ENCODE peak calls at places on chromosome 18, in nine cellular contexts. L, V, B, I, E, P, K, C and Z are unnamed samples.
A peak's percentile ranks its signal among the peaks of the same experiment; 100 is the strongest.

GRCh38 chr18:74040459-74041332 is 106.9 kb downstream of the FBXO15 start:
- DNase-seq in L (peak; percentile 85), V (no peak), B (no peak), I (no peak), E (peak; percentile 75), P (peak; percentile 52), K (peak; percentile 61), C (peak; percentile 65), Z (no peak)

GRCh38 chr18:13229021-13229671 is 10.6 kb downstream of the LDLRAD4 start:
- DNase-seq in L (no peak), V (no peak), B (no peak), I (no peak), E (no peak), P (no peak), K (no peak), C (no peak), Z (no peak)

GRCh38 chr18:79872423-79872822 is 74.7 kb downstream of the KCNG2 start:
- DNase-seq in L (peak; percentile 57), V (no peak), B (no peak), I (no peak), E (no peak), P (no peak), K (no peak), C (no peak), Z (no peak)

GRCh38 chr18:43061318-43061717 is 54.2 kb downstream of the RIT2 start:
- DNase-seq in L (no peak), V (no peak), B (no peak), I (no peak), E (no peak), P (no peak), K (no peak), C (no peak), Z (no peak)

GRCh38 chr18:70221156-70221910 is 15.8 kb upstream of the RTTN start:
- DNase-seq in L (no peak), V (no peak), B (no peak), I (no peak), E (no peak), P (no peak), K (no peak), C (no peak), Z (no peak)

GRCh38 chr18:56168049-56168781 is 470.2 kb downstream of the TXNL1 start:
- DNase-seq in L (no peak), V (peak; percentile 72), B (peak; percentile 9), I (peak; percentile 91), E (no peak), P (peak; percentile 92), K (no peak), C (no peak), Z (peak; percentile 7)

GRCh38 chr18:56522826-56523225 is 115.6 kb downstream of the TXNL1 start:
- DNase-seq in L (no peak), V (peak; percentile 56), B (no peak), I (peak; percentile 75), E (no peak), P (peak; percentile 19), K (no peak), C (no peak), Z (no peak)

GRCh38 chr18:30925795-30926194 is 116.7 kb downstream of the DSC3 start:
- DNase-seq in L (no peak), V (no peak), B (no peak), I (peak; percentile 0), E (no peak), P (no peak), K (no peak), C (no peak), Z (no peak)

GRCh38 chr18:55252946-55253345 is 293.7 kb upstream of the CCDC68 start:
- DNase-seq in L (no peak), V (peak; percentile 20), B (no peak), I (no peak), E (no peak), P (no peak), K (no peak), C (no peak), Z (no peak)

GRCh38 chr18:8854962-8855361 is 149.6 kb downstream of the MTCL1 start:
- DNase-seq in L (no peak), V (no peak), B (no peak), I (no peak), E (no peak), P (no peak), K (no peak), C (no peak), Z (no peak)
- TF ChIP-seq CTCF in L (no peak), V (no peak), B (no peak), I (no peak), E (no peak), P (no peak), K (no peak), C (no peak), Z (no peak)

DNA sequence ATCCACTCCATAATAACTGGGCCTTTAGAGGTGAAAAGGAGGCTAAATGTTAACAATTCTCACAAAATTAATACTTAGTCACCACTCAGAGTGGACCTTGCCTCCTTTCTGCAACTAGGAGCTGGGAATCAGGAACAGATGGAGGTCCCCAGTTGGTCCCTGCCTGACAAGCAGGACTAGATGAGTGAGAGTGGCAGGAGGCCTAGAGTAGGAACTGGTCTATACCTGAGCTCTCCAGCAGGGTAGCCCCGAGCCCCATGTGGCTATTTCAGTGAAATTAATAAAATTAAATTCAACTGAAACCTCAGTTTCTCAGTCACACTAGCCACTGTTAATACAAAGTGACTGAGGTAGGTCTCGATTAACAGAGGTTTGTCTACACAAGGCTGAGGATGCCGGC is 150.5 kb downstream of the MYO5B start:
- DNase-seq in L (no peak), V (no peak), B (no peak), I (no peak), E (no peak), P (no peak), K (no peak), C (no peak), Z (no peak)
- TF ChIP-seq CTCF in L (no peak), V (no peak), B (no peak), I (no peak), E (no peak), P (no peak), K (no peak), C (no peak), Z (no peak)

DNA sequence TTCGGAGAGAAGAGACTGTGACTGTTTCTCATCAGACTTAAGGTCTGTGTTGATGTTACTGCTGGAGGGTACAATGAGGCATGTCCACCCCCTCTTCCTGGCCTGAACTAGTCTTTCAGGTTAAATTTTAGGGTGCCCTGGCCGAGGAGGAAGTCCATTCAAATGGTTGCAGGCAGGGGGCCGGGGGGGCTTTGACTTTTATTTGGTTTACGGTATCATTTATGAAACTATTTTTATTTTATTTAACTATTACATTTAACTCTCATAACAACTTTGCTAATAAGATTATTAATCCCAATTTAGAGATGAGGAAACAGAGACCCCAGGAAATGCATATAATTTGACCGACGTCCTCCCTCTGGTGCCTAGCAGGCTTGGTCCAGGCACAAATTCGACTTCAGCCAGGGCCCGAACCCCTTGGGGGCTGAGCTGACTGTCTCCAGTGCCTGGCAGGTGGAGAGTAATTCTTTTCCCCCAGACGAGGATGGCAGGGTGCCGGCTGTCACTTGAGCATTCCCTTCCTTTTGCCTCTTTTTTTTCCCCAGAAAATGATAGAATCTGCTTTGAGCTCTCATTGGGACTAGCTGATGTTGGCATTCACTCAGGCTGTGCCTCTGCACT is 255.3 kb upstream of the SALL3 start:
- DNase-seq in L (no peak), V (no peak), B (no peak), I (no peak), E (no peak), P (no peak), K (no peak), C (no peak), Z (no peak)
- TF ChIP-seq CTCF in L (no peak), V (no peak), B (no peak), I (no peak), E (no peak), P (no peak), K (no peak), C (no peak), Z (no peak)

DNA sequence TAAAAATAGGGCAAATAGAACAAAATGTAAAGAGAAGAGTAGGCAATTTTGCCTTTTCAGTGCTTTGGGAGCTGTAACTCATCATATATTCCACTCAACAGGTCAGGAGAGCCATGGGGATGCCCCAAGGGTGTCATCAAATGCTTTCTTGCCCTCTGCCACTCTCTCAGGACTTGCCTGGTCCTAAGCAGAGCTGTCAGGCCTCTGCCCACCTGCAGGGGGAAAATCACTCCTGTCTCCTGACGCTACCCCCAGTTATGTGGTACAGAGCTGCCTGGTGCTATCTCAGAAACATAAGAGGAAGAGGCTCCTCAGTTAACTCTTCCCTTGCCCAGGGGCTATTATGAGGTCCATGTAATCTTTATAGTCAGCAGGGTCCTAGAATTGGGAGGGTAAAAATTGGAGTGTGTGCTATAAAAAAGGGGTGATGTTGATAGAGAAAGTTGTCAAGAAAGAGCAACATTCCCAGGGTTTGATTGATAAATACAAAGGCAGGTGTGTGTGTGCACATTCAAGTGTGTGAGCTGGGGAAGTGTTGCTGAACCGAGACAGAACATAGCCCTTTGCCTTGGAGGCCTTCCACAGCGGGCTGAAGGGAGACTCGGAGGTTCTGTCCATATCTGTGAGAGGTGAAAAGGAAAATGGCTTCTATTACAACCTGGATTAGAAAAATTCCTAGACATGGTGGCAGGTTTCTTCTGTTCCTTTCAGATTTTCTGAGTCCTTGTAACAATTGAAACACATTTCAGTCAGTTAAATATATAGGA is 25.4 kb downstream of the PTPRM start:
- DNase-seq in L (no peak), V (no peak), B (no peak), I (no peak), E (no peak), P (no peak), K (peak; percentile 28), C (no peak), Z (no peak)
- TF ChIP-seq CTCF in L (no peak), V (peak; percentile 9), B (no peak), I (no peak), E (no peak), P (peak; percentile 28), K (peak; percentile 39), C (no peak), Z (no peak)

GRCh38 chr18:23237524-23238151 is 102.4 kb downstream of the CABLES1 start:
- DNase-seq in L (peak; percentile 81), V (peak; percentile 67), B (peak; percentile 12), I (peak; percentile 73), E (peak; percentile 83), P (no peak), K (no peak), C (peak; percentile 72), Z (no peak)
- TF ChIP-seq CTCF in L (peak; percentile 39), V (peak; percentile 66), B (peak; percentile 27), I (peak; percentile 37), E (peak; percentile 22), P (no peak), K (no peak), C (peak; percentile 11), Z (peak; percentile 42)

DNA sequence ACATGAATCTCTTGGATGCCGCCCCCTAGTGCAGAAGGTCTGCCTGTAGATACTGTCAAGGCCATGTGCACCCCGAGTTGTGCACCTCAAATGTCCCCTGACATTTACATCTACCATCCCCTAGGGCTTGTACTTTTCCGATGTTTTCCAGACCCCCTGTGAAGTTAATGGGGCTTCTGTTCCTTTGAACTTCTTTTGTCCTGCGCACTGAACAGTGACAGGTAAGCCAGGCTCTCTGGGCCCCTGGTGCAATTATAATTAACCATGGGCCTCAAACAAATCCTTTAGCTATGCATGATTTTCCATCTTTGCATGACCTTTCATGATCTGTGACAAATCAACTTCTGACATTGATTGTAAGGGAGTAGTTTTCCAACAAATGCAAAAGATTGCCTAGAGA is 158.4 kb downstream of the FHOD3 start:
- DNase-seq in L (no peak), V (no peak), B (no peak), I (no peak), E (no peak), P (no peak), K (no peak), C (no peak), Z (no peak)
- TF ChIP-seq CTCF in L (no peak), V (peak; percentile 6), B (no peak), I (no peak), E (no peak), P (no peak), K (no peak), C (no peak), Z (no peak)